ENCODE peak calls at places on chromosomes 4 and X, in five cellular contexts. K is SK-N-MC, X is endodermal cell, B is mammary epithelial cell, F is MM.1S. A is an unnamed sample.

GRCh38 chr4:47050986-47051725 is 19.8 kb downstream of the GABRB1 start:
- DNase-seq in K (no peak), X (no peak), B (no peak), F (no peak), A (no peak)

GRCh38 chr4:138910914-138911336 is 104.7 kb upstream of the NOCT start:
- DNase-seq in K (no peak), X (peak; percentile 90), B (peak; percentile 87), F (no peak), A (peak; percentile 74)

GRCh38 chr4:80806472-80806871 is 224.0 kb upstream of the BMP3 start:
- DNase-seq in K (no peak), X (no peak), B (no peak), F (no peak), A (no peak)

GRCh38 chr4:73676881-73677323 is 56.7 kb upstream of the RASSF6 start:
- DNase-seq in K (no peak), X (no peak), B (peak; percentile 99), F (no peak), A (no peak)

GRCh38 chrX:153782324-153782723 is 1.5 kb downstream of the SRPK3 start:
- DNase-seq in K (no peak), X (peak; percentile 74), B (no peak), F (no peak), A (no peak)

GRCh38 chrX:26411045-26411444 is 195.1 kb downstream of the MAGEB5 start:
- DNase-seq in K (no peak), X (no peak), B (peak; percentile 60), F (no peak), A (no peak)

GRCh38 chr4:165294907-165295306 is 32.6 kb upstream of the MSMO1 start:
- DNase-seq in K (no peak), X (no peak), B (no peak), F (no peak), A (no peak)

GRCh38 chr4:180566492-180566891 is 1676.7 kb upstream of the TENM3 start:
- DNase-seq in K (no peak), X (no peak), B (no peak), F (no peak), A (no peak)

GRCh38 chr4:54076673-54077072 is 12.3 kb upstream of the CHIC2 start:
- DNase-seq in K (no peak), X (no peak), B (no peak), F (no peak), A (no peak)

GRCh38 chr4:5884804-5885203 is 8.1 kb downstream of the CRMP1 start:
- DNase-seq in K (no peak), X (no peak), B (no peak), F (no peak), A (no peak)
- H3K9ac ChIP-seq in K (no peak overlapping the region), X (no peak overlapping the region), B (no peak overlapping the region), F (no peak overlapping the region), A (no peak overlapping the region)

GRCh38 chr4:3441501-3442459 is at the start of gene HGFAC:
- DNase-seq in K (no peak), X (no peak), B (no peak), F (no peak), A (no peak)

GRCh38 chr4:3438847-3439180 is 3.0 kb upstream of the HGFAC start:
- DNase-seq in K (no peak), X (no peak), B (no peak), F (no peak), A (no peak)

GRCh38 chr4:3440979-3441500 is 728 bp upstream of the HGFAC start:
- DNase-seq in K (no peak), X (no peak), B (peak; percentile 17), F (no peak), A (no peak)

GRCh38 chr4:3439391-3439790 is 2.4 kb upstream of the HGFAC start:
- DNase-seq in K (no peak), X (no peak), B (no peak), F (no peak), A (no peak)

GRCh38 chr4:3440011-3440410 is 1.8 kb upstream of the HGFAC start:
- DNase-seq in K (no peak), X (no peak), B (no peak), F (no peak), A (no peak)
- H3K27ac ChIP-seq in K (no peak overlapping the region), X (no peak overlapping the region), B (no peak overlapping the region), F (no peak overlapping the region), A (no peak overlapping the region)

DNA sequence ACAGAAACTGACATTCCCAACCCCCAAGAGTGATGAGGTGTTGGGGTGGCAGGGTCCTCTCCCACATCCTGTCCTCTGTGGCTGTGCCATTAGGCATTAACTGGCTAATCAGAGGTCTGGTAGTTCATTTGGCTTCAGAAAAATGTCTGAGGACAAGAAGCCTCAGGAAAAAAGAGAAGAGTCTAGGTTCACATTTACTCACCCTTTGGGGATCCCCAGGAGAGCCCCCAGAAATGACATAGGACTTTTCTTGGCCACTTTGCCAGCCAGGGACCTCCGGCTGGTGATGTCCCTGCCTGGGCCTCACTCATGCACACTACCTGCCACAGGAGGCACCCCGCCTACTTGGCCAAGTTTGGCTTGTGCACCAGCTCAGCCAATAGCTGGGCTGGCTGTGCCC is 173.0 kb downstream of the RBM46 start:
- DNase-seq in K (no peak), X (peak; percentile 46), B (no peak), F (no peak), A (no peak)
- H3K9me3 ChIP-seq in K (no peaks in the 10 kb centered on the region), X (peaks cover 24% of the 10 kb centered on the region), B (no peaks in the 10 kb centered on the region), F (no peaks in the 10 kb centered on the region), A (no peaks in the 10 kb centered on the region)

DNA sequence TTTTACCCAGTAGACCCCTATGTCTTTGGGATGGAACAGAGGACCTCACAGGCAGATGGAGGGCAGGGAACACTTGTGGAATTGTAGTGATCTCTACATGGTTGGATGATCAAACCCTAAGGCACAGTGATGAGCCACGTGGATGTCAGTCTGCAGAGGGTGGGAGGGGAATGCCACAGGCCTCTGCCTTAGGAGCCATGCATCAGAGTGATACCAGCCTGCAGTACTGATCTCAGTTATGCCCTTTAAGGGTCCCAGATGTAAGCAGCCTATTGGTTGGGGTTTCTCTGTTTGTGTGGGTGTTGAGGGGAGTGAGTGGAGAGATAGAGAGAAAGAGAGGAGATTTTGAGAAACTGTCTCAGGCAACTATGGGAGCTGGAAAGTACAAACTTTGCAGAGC is 39.9 kb upstream of the XAGE1B start:
- DNase-seq in K (no peak), X (no peak), B (no peak), F (no peak), A (no peak)
- H3K9ac ChIP-seq in K (no peak overlapping the region), X (no peak overlapping the region), B (no peak overlapping the region), F (no peak overlapping the region), A (no peak overlapping the region)

GRCh38 chrX:17014216-17014615 is 67.8 kb downstream of the REPS2 start:
- DNase-seq in K (no peak), X (peak; percentile 63), B (no peak), F (no peak), A (no peak)

GRCh38 chrX:17005712-17006372 is 59.4 kb downstream of the REPS2 start:
- DNase-seq in K (no peak), X (no peak), B (peak; percentile 42), F (no peak), A (no peak)

GRCh38 chrX:17007134-17007768 is 60.8 kb downstream of the REPS2 start:
- DNase-seq in K (no peak), X (peak; percentile 68), B (peak; percentile 6), F (no peak), A (no peak)

DNA sequence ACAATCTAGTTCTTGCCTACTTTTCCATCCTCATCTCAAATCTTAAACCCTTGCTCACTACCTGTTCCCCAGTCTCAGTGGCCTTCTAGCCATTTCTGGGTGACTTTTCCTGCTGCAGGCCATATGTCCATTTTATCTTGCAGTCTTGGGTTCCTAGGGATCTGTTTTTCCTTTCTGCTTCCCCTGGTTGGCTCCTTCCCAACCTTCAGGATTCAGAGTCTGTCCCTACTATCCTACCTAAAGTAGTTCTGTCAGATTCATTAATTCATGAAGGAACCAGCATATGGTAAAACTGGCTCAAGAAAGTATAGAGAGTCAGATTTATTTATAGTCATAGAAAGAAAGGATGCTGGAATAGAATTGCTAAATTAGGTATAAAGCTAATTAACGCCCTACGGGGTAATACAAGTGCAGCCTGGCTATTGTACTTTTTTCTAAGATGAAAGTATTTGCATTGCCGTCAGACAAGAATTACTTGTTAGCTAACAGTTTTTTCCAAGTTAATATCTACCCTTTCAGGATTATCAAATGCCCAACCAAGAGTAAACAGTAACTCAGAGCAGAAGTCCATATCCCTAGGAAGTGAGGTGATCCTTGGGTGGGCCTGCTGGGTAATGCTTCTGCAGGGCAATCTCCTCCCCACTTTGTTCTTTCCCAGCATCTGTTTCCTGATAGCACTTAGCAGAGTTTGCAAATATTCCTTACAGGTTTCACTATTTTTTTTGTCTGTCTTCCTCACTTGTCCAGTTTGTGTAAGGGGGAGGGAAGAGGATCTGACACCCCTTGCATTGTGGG is 63.6 kb downstream of the REPS2 start:
- DNase-seq in K (no peak), X (no peak), B (no peak), F (no peak), A (no peak)
- H3K27ac ChIP-seq in K (no peak overlapping the region), X (no peak overlapping the region), B (no peak overlapping the region), F (no peak overlapping the region), A (peak overlapping the region; percentile 66)

DNA sequence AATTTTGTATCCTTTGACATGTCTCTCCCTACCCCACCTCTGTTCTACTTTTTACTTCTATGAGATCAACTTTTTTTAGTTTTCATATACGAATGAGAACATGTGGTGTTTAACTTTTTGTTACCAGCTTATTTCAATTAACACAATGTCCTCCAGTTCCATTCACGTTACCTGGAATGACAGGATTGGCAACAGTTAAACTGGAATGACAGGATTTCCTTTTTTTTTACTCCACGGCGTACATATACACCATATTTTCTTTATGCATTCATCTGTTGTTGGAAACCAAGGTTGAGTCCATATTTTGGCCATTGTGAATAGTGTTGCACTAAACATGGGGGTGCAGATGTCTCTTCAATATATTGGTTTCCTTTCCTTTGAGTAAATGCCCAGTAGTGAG is 171.8 kb upstream of the GPC4 start:
- DNase-seq in K (no peak), X (no peak), B (no peak), F (no peak), A (no peak)
- H3K9me3 ChIP-seq in K (no peaks in the 10 kb centered on the region), X (no peaks in the 10 kb centered on the region), B (no peaks in the 10 kb centered on the region), F (no peaks in the 10 kb centered on the region), A (no peaks in the 10 kb centered on the region)

GRCh38 chrX:102787283-102787682 is 66.7 kb downstream of the GPRASP3 start:
- DNase-seq in K (no peak), X (no peak), B (no peak), F (no peak), A (no peak)

DNA sequence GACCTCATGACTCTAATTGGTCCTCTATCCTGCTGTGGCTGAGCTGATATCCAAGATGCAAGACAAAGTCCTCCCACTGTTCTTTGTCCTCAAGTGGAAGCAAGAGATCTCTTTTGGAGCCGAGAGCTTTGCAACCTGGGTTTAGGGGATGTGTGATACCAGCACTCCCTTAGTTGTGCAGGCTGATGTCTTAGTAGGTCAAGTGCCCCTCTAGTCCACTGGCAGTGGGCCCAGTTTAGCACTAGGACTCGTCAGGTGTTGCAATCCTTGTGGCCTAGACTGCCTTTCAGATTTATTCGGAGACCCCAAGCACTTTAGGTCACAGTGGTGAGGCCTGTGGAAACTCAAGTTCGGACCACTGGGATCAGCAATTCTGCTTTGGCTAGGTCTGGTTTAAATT is 64.0 kb downstream of the GPRASP3 start:
- DNase-seq in K (no peak), X (no peak), B (no peak), F (no peak), A (no peak)
- H3K9ac ChIP-seq in K (no peak overlapping the region), X (no peak overlapping the region), B (no peak overlapping the region), F (no peak overlapping the region), A (no peak overlapping the region)

GRCh38 chr4:3386486-3386885 is 55.3 kb upstream of the HGFAC start:
- DNase-seq in K (no peak), X (no peak), B (peak; percentile 75), F (no peak), A (no peak)
- H3K27ac ChIP-seq in K (peak overlapping the region; percentile 19), X (no peak overlapping the region), B (peak overlapping the region; percentile 83), F (no peak overlapping the region), A (no peak overlapping the region)